ENCODE peak calls at places on chromosomes 5 and 9, in five cellular contexts. Q is A549, S is HCT116, K is adrenal gland, U is body of pancreas. R is an unnamed sample.

GRCh38 chr9:87201316-87201715 is 254.0 kb upstream of the GAS1 start:
- DNase-seq in Q (no peak), S (no peak), K (no peak), U (no peak), R (no peak)

GRCh38 chr5:159497221-159497620 is 166.9 kb upstream of the IL12B start:
- DNase-seq in Q (no peak), S (no peak), K (no peak), U (no peak), R (no peak)

GRCh38 chr5:1291611-1292080 is 3.2 kb downstream of the TERT start:
- DNase-seq in Q (no peak), S (no peak), K (no peak), U (no peak), R (no peak)

GRCh38 chr9:73114958-73115357 is 36.7 kb upstream of the ANXA1 start:
- DNase-seq in Q (no peak), S (no peak), K (no peak), U (no peak), R (no peak)

GRCh38 chr5:80885698-80886000 is 74.5 kb upstream of the RASGRF2 start:
- DNase-seq in Q (peak; percentile 22), S (no peak), K (no peak), U (no peak), R (no peak)

GRCh38 chr5:33227247-33227646 is 213.5 kb upstream of the TARS1 start:
- DNase-seq in Q (no peak), S (no peak), K (no peak), U (no peak), R (no peak)

GRCh38 chr9:129379181-129379836 is 201.2 kb upstream of the IER5L start:
- DNase-seq in Q (no peak), S (no peak), K (no peak), U (no peak), R (no peak)

GRCh38 chr9:18459958-18460584 is 13.9 kb upstream of the ADAMTSL1 start:
- DNase-seq in Q (peak; percentile 44), S (no peak), K (no peak), U (no peak), R (no peak)

GRCh38 chr9:79567671-79568098 is 4.1 kb upstream of the TLE4 start:
- DNase-seq in Q (peak; percentile 14), S (no peak), K (no peak), U (peak; percentile 19), R (no peak)

GRCh38 chr9:134173127-134174072 is 9.0 kb upstream of the RNU6ATAC start:
- DNase-seq in Q (no peak), S (no peak), K (no peak), U (no peak), R (no peak)

GRCh38 chr5:6197427-6197826 is 180.9 kb downstream of the MED10 start:
- DNase-seq in Q (no peak), S (no peak), K (no peak), U (no peak), R (no peak)

GRCh38 chr5:94849821-94850736 is 231.6 kb downstream of the SLF1 start:
- DNase-seq in Q (peak; percentile 65), S (peak; percentile 59), K (no peak), U (no peak), R (no peak)

GRCh38 chr9:114813717-114814418 is 8.0 kb upstream of the TNFSF15 start:
- DNase-seq in Q (no peak), S (no peak), K (no peak), U (no peak), R (no peak)

GRCh38 chr9:106052735-106053134 is 358.4 kb downstream of the TMEM38B start:
- DNase-seq in Q (no peak), S (no peak), K (no peak), U (no peak), R (no peak)

GRCh38 chr5:68071731-68072130 is 143.8 kb upstream of the PIK3R1 start:
- DNase-seq in Q (no peak), S (no peak), K (no peak), U (no peak), R (no peak)

GRCh38 chr5:176899946-176900782 is 1.0 kb upstream of the HK3 start:
- DNase-seq in Q (no peak), S (no peak), K (no peak), U (no peak), R (no peak)

GRCh38 chr5:152084476-152084875 is 159.8 kb upstream of the GLRA1 start:
- DNase-seq in Q (no peak), S (no peak), K (no peak), U (no peak), R (no peak)

GRCh38 chr9:134187110-134187531 is 22.8 kb upstream of the RNU6ATAC start:
- DNase-seq in Q (peak; percentile 47), S (no peak), K (peak; percentile 47), U (peak; percentile 11), R (no peak)

GRCh38 chr5:149455889-149456409 is 76.9 kb upstream of the IL17B start:
- DNase-seq in Q (no peak), S (peak; percentile 90), K (peak; percentile 89), U (no peak), R (peak; percentile 41)

GRCh38 chr9:127909839-127910273 is 7.0 kb downstream of the ST6GALNAC4 start:
- DNase-seq in Q (no peak), S (no peak), K (no peak), U (no peak), R (no peak)
- TF ChIP-seq POLR2A in Q (no peak), S (no peak), K (no peak), U (no peak), R (no peak)

GRCh38 chr9:124353166-124353768 is 62.0 kb downstream of the PSMB7 start:
- DNase-seq in Q (no peak), S (no peak), K (no peak), U (no peak), R (no peak)
- TF ChIP-seq POLR2A in Q (no peak), S (no peak), K (no peak), U (no peak), R (no peak)

DNA sequence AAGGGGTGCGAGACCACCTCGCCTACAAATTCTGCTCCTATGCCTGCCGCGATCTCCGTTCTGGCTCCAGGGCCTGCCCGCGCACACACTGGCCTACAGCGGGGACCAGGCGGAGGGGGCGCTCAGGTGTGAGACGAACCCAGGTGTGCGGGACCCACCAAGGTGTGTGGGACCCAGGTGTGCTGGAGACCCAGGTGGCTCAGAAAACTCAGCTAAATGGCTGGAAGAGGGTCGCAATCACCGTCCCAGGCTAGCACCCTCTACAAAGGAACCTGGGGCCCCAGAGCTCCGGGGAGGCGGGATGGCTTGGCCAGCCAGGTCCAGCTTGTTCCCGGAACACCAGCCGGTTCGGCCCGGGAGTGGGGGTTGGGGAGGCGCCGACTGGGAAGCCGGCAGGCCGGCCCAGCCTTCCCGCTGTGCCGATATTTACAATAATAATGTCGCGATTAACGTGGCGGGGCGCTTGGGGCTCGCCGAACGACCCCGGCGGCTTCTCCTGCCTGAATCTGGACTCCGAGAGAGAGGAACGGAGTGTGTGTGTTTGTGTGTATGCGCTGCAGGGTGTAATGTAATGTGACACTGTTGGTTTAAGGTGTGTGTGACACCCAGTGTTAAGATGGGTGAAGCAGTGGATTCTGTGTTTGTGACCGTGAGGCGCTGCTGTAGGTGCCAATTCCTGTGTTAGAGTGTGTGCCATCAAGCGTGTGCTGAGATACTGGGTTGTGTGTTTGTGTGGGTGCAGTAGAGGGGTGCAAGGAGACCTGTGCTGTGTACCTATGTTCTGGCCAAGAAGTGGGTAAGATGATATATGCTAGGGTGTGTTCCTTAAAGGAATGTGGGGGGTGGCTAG is 1.4 kb downstream of the PCDH1 start:
- DNase-seq in Q (peak; percentile 17), S (no peak), K (peak; percentile 61), U (peak; percentile 67), R (no peak)
- TF ChIP-seq POLR2A in Q (no peak), S (no peak), K (no peak), U (peak; percentile 35), R (no peak)

DNA sequence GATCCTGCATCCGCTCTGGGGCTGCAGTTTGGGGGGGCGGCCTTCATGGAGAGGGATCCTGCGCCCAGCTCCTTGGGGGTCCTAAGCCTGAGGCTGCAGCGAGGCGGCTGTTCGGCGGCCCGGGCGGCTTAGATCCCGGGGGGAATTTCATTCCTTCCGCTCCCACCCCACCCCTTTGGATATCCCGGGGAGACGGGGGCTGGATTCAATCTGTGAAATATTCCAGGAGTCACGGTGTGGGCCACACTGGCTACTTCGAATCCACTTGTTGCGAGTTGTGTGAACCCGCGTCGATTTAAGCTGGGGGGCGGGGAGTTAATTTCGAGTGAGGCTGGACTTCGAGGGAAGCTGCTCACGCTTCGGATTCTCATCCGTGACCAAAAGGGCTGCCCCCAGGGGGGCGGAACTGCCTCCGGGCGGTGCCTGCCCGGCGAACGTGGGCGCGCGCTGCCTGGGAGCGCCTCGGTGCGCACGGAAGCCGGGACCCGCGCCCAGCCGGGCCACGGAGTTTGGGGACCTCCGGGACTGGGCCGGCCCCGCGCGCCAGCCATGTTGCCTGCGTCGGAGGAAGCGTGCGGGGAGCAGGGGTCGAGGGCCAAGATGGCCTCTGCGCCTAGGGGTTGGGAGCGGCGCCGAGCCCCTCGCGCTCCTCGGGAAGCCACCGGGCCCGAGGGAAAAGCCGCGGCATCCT is 790 bp downstream of the OCLN start:
- DNase-seq in Q (peak; percentile 51), S (no peak), K (no peak), U (peak; percentile 60), R (no peak)
- TF ChIP-seq POLR2A in Q (peak; percentile 32), S (no peak), K (no peak), U (no peak), R (no peak)

R was measured in H54.